ENCODE peak calls at places on chromosomes 12 and 14, in five cellular contexts. One of them, this sample, is unnamed.

GRCh38 chr12:118979763-118980406 is 1.5 kb upstream of the SRRM4 start:
- DNase-seq in A549: peak
- DNase-seq in posterior vena cava: no peak
- DNase-seq in fibroblast of lung: peak
- DNase-seq in activated naive CD8-positive, alpha-beta T cell treated with anti-CD3 and anti-CD28 coated beads, Interleukin-2, amount 10 ng/mL, durations not matched to agents 7 days and 5 days: no peak
- DNase-seq in this sample: peak

GRCh38 chr12:100668939-100669536 is 95.6 kb downstream of the GAS2L3 start:
- DNase-seq in fibroblast of lung: peak
- DNase-seq in posterior vena cava: peak
- DNase-seq in A549: peak
- DNase-seq in activated naive CD8-positive, alpha-beta T cell treated with anti-CD3 and anti-CD28 coated beads, Interleukin-2, amount 10 ng/mL, durations not matched to agents 7 days and 5 days: peak
- DNase-seq in this sample: peak

GRCh38 chr12:75488553-75488952 is 8.0 kb downstream of the GLIPR1 start:
- DNase-seq in A549: peak
- DNase-seq in activated naive CD8-positive, alpha-beta T cell treated with anti-CD3 and anti-CD28 coated beads, Interleukin-2, amount 10 ng/mL, durations not matched to agents 7 days and 5 days: no peak
- DNase-seq in fibroblast of lung: peak
- DNase-seq in posterior vena cava: no peak
- DNase-seq in this sample: peak

GRCh38 chr12:75818863-75819262 is 212.7 kb downstream of the PHLDA1 start:
- DNase-seq in activated naive CD8-positive, alpha-beta T cell treated with anti-CD3 and anti-CD28 coated beads, Interleukin-2, amount 10 ng/mL, durations not matched to agents 7 days and 5 days: no peak
- DNase-seq in fibroblast of lung: peak
- DNase-seq in posterior vena cava: no peak
- DNase-seq in A549: no peak
- DNase-seq in this sample: no peak

GRCh38 chr12:124827588-124828184 is 36.0 kb downstream of the SCARB1 start:
- DNase-seq in fibroblast of lung: peak
- DNase-seq in posterior vena cava: no peak
- DNase-seq in activated naive CD8-positive, alpha-beta T cell treated with anti-CD3 and anti-CD28 coated beads, Interleukin-2, amount 10 ng/mL, durations not matched to agents 7 days and 5 days: no peak
- DNase-seq in A549: peak
- DNase-seq in this sample: no peak

GRCh38 chr12:25950329-25951115 is 8.0 kb upstream of the RASSF8 start:
- DNase-seq in activated naive CD8-positive, alpha-beta T cell treated with anti-CD3 and anti-CD28 coated beads, Interleukin-2, amount 10 ng/mL, durations not matched to agents 7 days and 5 days: no peak
- DNase-seq in fibroblast of lung: peak
- DNase-seq in posterior vena cava: no peak
- DNase-seq in A549: no peak
- DNase-seq in this sample: no peak

GRCh38 chr12:33763331-33763730 is 259.0 kb upstream of the ALG10 start:
- DNase-seq in posterior vena cava: no peak
- DNase-seq in fibroblast of lung: no peak
- DNase-seq in A549: no peak
- DNase-seq in activated naive CD8-positive, alpha-beta T cell treated with anti-CD3 and anti-CD28 coated beads, Interleukin-2, amount 10 ng/mL, durations not matched to agents 7 days and 5 days: no peak
- DNase-seq in this sample: no peak

GRCh38 chr12:101655400-101655799 is 42.0 kb upstream of the CHPT1 start:
- DNase-seq in activated naive CD8-positive, alpha-beta T cell treated with anti-CD3 and anti-CD28 coated beads, Interleukin-2, amount 10 ng/mL, durations not matched to agents 7 days and 5 days: no peak
- DNase-seq in A549: no peak
- DNase-seq in fibroblast of lung: no peak
- DNase-seq in posterior vena cava: no peak
- DNase-seq in this sample: no peak

GRCh38 chr14:61719344-61720301 is 24.3 kb downstream of the HIF1A start:
- DNase-seq in activated naive CD8-positive, alpha-beta T cell treated with anti-CD3 and anti-CD28 coated beads, Interleukin-2, amount 10 ng/mL, durations not matched to agents 7 days and 5 days: no peak
- DNase-seq in A549: no peak
- DNase-seq in posterior vena cava: no peak
- DNase-seq in fibroblast of lung: no peak
- DNase-seq in this sample: no peak

GRCh38 chr12:89245090-89245489 is 107.2 kb downstream of the DUSP6 start:
- DNase-seq in fibroblast of lung: peak
- DNase-seq in activated naive CD8-positive, alpha-beta T cell treated with anti-CD3 and anti-CD28 coated beads, Interleukin-2, amount 10 ng/mL, durations not matched to agents 7 days and 5 days: peak
- DNase-seq in A549: no peak
- DNase-seq in posterior vena cava: no peak
- DNase-seq in this sample: no peak

GRCh38 chr14:34536951-34537676 is 2.4 kb downstream of the EAPP start:
- DNase-seq in A549: no peak
- DNase-seq in fibroblast of lung: peak
- DNase-seq in activated naive CD8-positive, alpha-beta T cell treated with anti-CD3 and anti-CD28 coated beads, Interleukin-2, amount 10 ng/mL, durations not matched to agents 7 days and 5 days: no peak
- DNase-seq in posterior vena cava: no peak
- DNase-seq in this sample: no peak

GRCh38 chr12:47073951-47074350 is 5.5 kb upstream of the PCED1B start:
- DNase-seq in posterior vena cava: no peak
- DNase-seq in activated naive CD8-positive, alpha-beta T cell treated with anti-CD3 and anti-CD28 coated beads, Interleukin-2, amount 10 ng/mL, durations not matched to agents 7 days and 5 days: no peak
- DNase-seq in fibroblast of lung: no peak
- DNase-seq in A549: no peak
- DNase-seq in this sample: no peak

GRCh38 chr12:124397399-124397679 is 102.4 kb downstream of the RFLNA start:
- DNase-seq in fibroblast of lung: no peak
- DNase-seq in posterior vena cava: no peak
- DNase-seq in A549: no peak
- DNase-seq in activated naive CD8-positive, alpha-beta T cell treated with anti-CD3 and anti-CD28 coated beads, Interleukin-2, amount 10 ng/mL, durations not matched to agents 7 days and 5 days: no peak
- DNase-seq in this sample: no peak

GRCh38 chr14:58848365-58848764 is 210.6 kb downstream of the DACT1 start:
- DNase-seq in fibroblast of lung: no peak
- DNase-seq in posterior vena cava: no peak
- DNase-seq in A549: no peak
- DNase-seq in activated naive CD8-positive, alpha-beta T cell treated with anti-CD3 and anti-CD28 coated beads, Interleukin-2, amount 10 ng/mL, durations not matched to agents 7 days and 5 days: no peak
- DNase-seq in this sample: no peak

GRCh38 chr12:64080319-64081008 is 141.6 kb downstream of the KICS2 start:
- DNase-seq in fibroblast of lung: no peak
- DNase-seq in activated naive CD8-positive, alpha-beta T cell treated with anti-CD3 and anti-CD28 coated beads, Interleukin-2, amount 10 ng/mL, durations not matched to agents 7 days and 5 days: no peak
- DNase-seq in posterior vena cava: no peak
- DNase-seq in A549: no peak
- DNase-seq in this sample: no peak

GRCh38 chr12:12039897-12040296 is 30.8 kb upstream of the BCL2L14 start:
- DNase-seq in activated naive CD8-positive, alpha-beta T cell treated with anti-CD3 and anti-CD28 coated beads, Interleukin-2, amount 10 ng/mL, durations not matched to agents 7 days and 5 days: no peak
- DNase-seq in posterior vena cava: no peak
- DNase-seq in fibroblast of lung: no peak
- DNase-seq in A549: no peak
- DNase-seq in this sample: no peak

GRCh38 chr14:50844397-50844796 is 13.4 kb upstream of the NIN start:
- DNase-seq in A549: no peak
- DNase-seq in posterior vena cava: no peak
- DNase-seq in activated naive CD8-positive, alpha-beta T cell treated with anti-CD3 and anti-CD28 coated beads, Interleukin-2, amount 10 ng/mL, durations not matched to agents 7 days and 5 days: no peak
- DNase-seq in fibroblast of lung: peak
- DNase-seq in this sample: no peak

GRCh38 chr14:41817626-41818025 is 210.9 kb downstream of the LRFN5 start:
- DNase-seq in activated naive CD8-positive, alpha-beta T cell treated with anti-CD3 and anti-CD28 coated beads, Interleukin-2, amount 10 ng/mL, durations not matched to agents 7 days and 5 days: no peak
- DNase-seq in fibroblast of lung: peak
- DNase-seq in A549: no peak
- DNase-seq in posterior vena cava: no peak
- DNase-seq in this sample: peak

GRCh38 chr14:69580009-69580577 is 5.4 kb upstream of the CCDC177 start:
- DNase-seq in A549: peak
- DNase-seq in posterior vena cava: no peak
- DNase-seq in activated naive CD8-positive, alpha-beta T cell treated with anti-CD3 and anti-CD28 coated beads, Interleukin-2, amount 10 ng/mL, durations not matched to agents 7 days and 5 days: no peak
- DNase-seq in fibroblast of lung: peak
- DNase-seq in this sample: peak

GRCh38 chr14:49939884-49940510 is 47.1 kb downstream of the ARF6 start:
- DNase-seq in activated naive CD8-positive, alpha-beta T cell treated with anti-CD3 and anti-CD28 coated beads, Interleukin-2, amount 10 ng/mL, durations not matched to agents 7 days and 5 days: no peak
- DNase-seq in fibroblast of lung: peak
- DNase-seq in A549: no peak
- DNase-seq in posterior vena cava: no peak
- DNase-seq in this sample: no peak

GRCh38 chr14:70451874-70452273 is at the start of gene ADAM21:
- DNase-seq in posterior vena cava: no peak
- DNase-seq in A549: no peak
- DNase-seq in fibroblast of lung: no peak
- DNase-seq in activated naive CD8-positive, alpha-beta T cell treated with anti-CD3 and anti-CD28 coated beads, Interleukin-2, amount 10 ng/mL, durations not matched to agents 7 days and 5 days: no peak
- DNase-seq in this sample: no peak

GRCh38 chr12:122006186-122006926 is 15.3 kb upstream of the BCL7A start:
- DNase-seq in A549: no peak
- DNase-seq in posterior vena cava: no peak
- DNase-seq in fibroblast of lung: no peak
- DNase-seq in activated naive CD8-positive, alpha-beta T cell treated with anti-CD3 and anti-CD28 coated beads, Interleukin-2, amount 10 ng/mL, durations not matched to agents 7 days and 5 days: peak
- DNase-seq in this sample: no peak

GRCh38 chr12:79424109-79424721 is 266.5 kb downstream of the PAWR start:
- DNase-seq in A549: peak
- DNase-seq in fibroblast of lung: peak
- DNase-seq in activated naive CD8-positive, alpha-beta T cell treated with anti-CD3 and anti-CD28 coated beads, Interleukin-2, amount 10 ng/mL, durations not matched to agents 7 days and 5 days: no peak
- DNase-seq in posterior vena cava: no peak
- DNase-seq in this sample: peak

GRCh38 chr14:105582639-105583038 is 56.3 kb downstream of the TMEM121 start:
- DNase-seq in posterior vena cava: no peak
- DNase-seq in fibroblast of lung: no peak
- DNase-seq in activated naive CD8-positive, alpha-beta T cell treated with anti-CD3 and anti-CD28 coated beads, Interleukin-2, amount 10 ng/mL, durations not matched to agents 7 days and 5 days: peak
- DNase-seq in A549: no peak
- DNase-seq in this sample: no peak

GRCh38 chr14:23057757-23058653 is 685 bp upstream of the CDH24 start:
- DNase-seq in fibroblast of lung: peak
- DNase-seq in posterior vena cava: peak
- DNase-seq in A549: peak
- DNase-seq in activated naive CD8-positive, alpha-beta T cell treated with anti-CD3 and anti-CD28 coated beads, Interleukin-2, amount 10 ng/mL, durations not matched to agents 7 days and 5 days: peak
- DNase-seq in this sample: peak

GRCh38 chr14:22535126-22535525 is 53.9 kb downstream of the DAD1 start:
- DNase-seq in fibroblast of lung: no peak
- DNase-seq in A549: no peak
- DNase-seq in activated naive CD8-positive, alpha-beta T cell treated with anti-CD3 and anti-CD28 coated beads, Interleukin-2, amount 10 ng/mL, durations not matched to agents 7 days and 5 days: no peak
- DNase-seq in posterior vena cava: no peak
- DNase-seq in this sample: no peak

GRCh38 chr14:91041450-91041849 is 19.0 kb downstream of the RPS6KA5 start:
- DNase-seq in activated naive CD8-positive, alpha-beta T cell treated with anti-CD3 and anti-CD28 coated beads, Interleukin-2, amount 10 ng/mL, durations not matched to agents 7 days and 5 days: no peak
- DNase-seq in fibroblast of lung: no peak
- DNase-seq in posterior vena cava: no peak
- DNase-seq in A549: no peak
- DNase-seq in this sample: peak